ENCODE peak calls at places on chromosome 3, in nine cellular contexts. G is EL; A is NCI-H524; L is esophagus squamous epithelium; Y is SW 1271; B is activated CD4-positive, CD25-positive, alpha-beta regulatory T cell; T is IMR-90; C is activated naive CD8-positive, alpha-beta T cell treated with anti-CD3 and anti-CD28 coated beads for 36 hours; M is kidney. E is an unnamed sample.

GRCh38 chr3:117526485-117527079 is 817.0 kb downstream of the TUSC7 start:
- DNase-seq in Y (peak), T (peak), G (peak), L (no peak), A (peak), C (no peak), B (no peak), M (no peak), E (no peak)

GRCh38 chr3:13824521-13825316 is 55.2 kb downstream of the WNT7A start:
- DNase-seq in G (no peak), B (no peak), A (no peak), L (no peak), C (no peak), Y (no peak), T (no peak), M (no peak), E (no peak)

GRCh38 chr3:185630182-185630622 is 44.1 kb downstream of the SENP2 start:
- DNase-seq in B (no peak), A (no peak), Y (no peak), C (no peak), M (peak), G (peak), T (peak), L (no peak), E (no peak)

GRCh38 chr3:108183178-108183577 is 39.0 kb downstream of the IFT57 start:
- DNase-seq in T (peak), C (no peak), A (no peak), G (no peak), M (no peak), L (no peak), Y (no peak), B (no peak), E (no peak)

GRCh38 chr3:95302044-95302443 is 1239.2 kb downstream of the NSUN3 start:
- DNase-seq in A (no peak), T (peak), C (no peak), B (no peak), M (no peak), Y (peak), G (peak), L (no peak), E (no peak)

GRCh38 chr3:69094467-69095205 is 9.9 kb downstream of the ARL6IP5 start:
- DNase-seq in G (peak), M (no peak), T (peak), C (no peak), Y (no peak), B (no peak), A (no peak), L (no peak), E (no peak)

GRCh38 chr3:187042062-187042745 is 97.1 kb downstream of the RPL39L start:
- DNase-seq in T (no peak), C (no peak), L (no peak), Y (no peak), A (no peak), G (no peak), M (no peak), B (no peak), E (peak)

GRCh38 chr3:51696954-51697353 is 9.9 kb upstream of the GRM2 start:
- DNase-seq in C (no peak), G (no peak), B (no peak), Y (no peak), A (peak), T (no peak), M (no peak), L (no peak), E (no peak)

E was measured in activated CD8-positive, alpha-beta memory T cell treated with anti-CD3 and anti-CD28 coated beads for 24 hours.